ENCODE peak calls at places on chromosomes 12 and 14, in eight cellular contexts. S is HS-5, W is kidney, Z is NCI-H2029 treated with DMSO at 0.1 percent for 48 hours, P is IMR-90, N is GM10248, D is glutamatergic neuron, E is HFF-Myc. R is an unnamed sample.
A peak's percentile ranks its signal among the peaks of the same experiment; 100 is the strongest.

GRCh38 chr12:55681142-55682077 is 26.3 kb downstream of the ITGA7 start:
- DNase-seq in S (peak; percentile 15), W (peak; percentile 82), Z (no peak), P (peak; percentile 51), N (no peak), D (no peak), E (peak; percentile 48), R (peak; percentile 16)

GRCh38 chr12:77914089-77914488 is 83.4 kb downstream of the NAV3 start:
- DNase-seq in S (no peak), W (no peak), Z (no peak), P (no peak), N (no peak), D (no peak), E (no peak), R (no peak)

GRCh38 chr14:61877050-61877390 is 114.8 kb downstream of the SNAPC1 start:
- DNase-seq in S (no peak), W (no peak), Z (no peak), P (no peak), N (no peak), D (no peak), E (no peak), R (no peak)

GRCh38 chr14:91745329-91745728 is 13.4 kb upstream of the CATSPERB start:
- DNase-seq in S (no peak), W (no peak), Z (no peak), P (no peak), N (no peak), D (no peak), E (no peak), R (no peak)

GRCh38 chr12:1117970-1118563 is 127.0 kb downstream of the ERC1 start:
- DNase-seq in S (peak; percentile 41), W (no peak), Z (peak; percentile 12), P (peak; percentile 79), N (peak; percentile 31), D (peak; percentile 76), E (peak; percentile 59), R (no peak)

GRCh38 chr12:70467908-70468733 is 102.0 kb downstream of the KCNMB4 start:
- DNase-seq in S (no peak), W (no peak), Z (no peak), P (no peak), N (no peak), D (no peak), E (no peak), R (no peak)

GRCh38 chr12:93957870-93958269 is 190.5 kb upstream of the PLXNC1 start:
- DNase-seq in S (no peak), W (no peak), Z (no peak), P (peak; percentile 8), N (no peak), D (no peak), E (peak; percentile 36), R (no peak)

GRCh38 chr12:124442772-124443445 is 124.5 kb downstream of the NCOR2 start:
- DNase-seq in S (no peak), W (peak; percentile 40), Z (no peak), P (no peak), N (no peak), D (no peak), E (no peak), R (no peak)

GRCh38 chr14:65927871-65928270 is 515.3 kb downstream of the FUT8 start:
- DNase-seq in S (no peak), W (no peak), Z (peak; percentile 41), P (no peak), N (no peak), D (no peak), E (no peak), R (no peak)

GRCh38 chr14:63438065-63438757 is 105.0 kb downstream of the PPP2R5E start:
- DNase-seq in S (peak; percentile 65), W (no peak), Z (peak; percentile 46), P (peak; percentile 92), N (no peak), D (no peak), E (peak; percentile 84), R (peak; percentile 92)

GRCh38 chr14:22908601-22909000 is 10.3 kb downstream of the RBM23 start:
- DNase-seq in S (no peak), W (no peak), Z (no peak), P (peak; percentile 51), N (no peak), D (no peak), E (no peak), R (no peak)

GRCh38 chr12:31951939-31952338 is 7.3 kb upstream of the RESF1 start:
- DNase-seq in S (no peak), W (no peak), Z (no peak), P (no peak), N (no peak), D (no peak), E (no peak), R (no peak)